ENCODE peak calls at places on chromosomes 6 and 20, in four cellular contexts. One of them, this sample, is unnamed.
A peak's percentile ranks its signal among the peaks of the same experiment; 100 is the strongest.

GRCh38 chr20:6698056-6698455 is 69.4 kb upstream of the BMP2 start:
- DNase-seq in choroid plexus epithelial cell: peak; percentile 13
- DNase-seq in heart left ventricle: no peak
- DNase-seq in anterior cingulate cortex: no peak
- DNase-seq in this sample: no peak

GRCh38 chr6:85552652-85553051 is 41.0 kb downstream of the SNX14 start:
- DNase-seq in choroid plexus epithelial cell: no peak
- DNase-seq in heart left ventricle: no peak
- DNase-seq in anterior cingulate cortex: no peak
- DNase-seq in this sample: no peak

GRCh38 chr20:45902199-45902701 is 9.7 kb downstream of the PLTP start:
- DNase-seq in choroid plexus epithelial cell: no peak
- DNase-seq in heart left ventricle: no peak
- DNase-seq in anterior cingulate cortex: no peak
- DNase-seq in this sample: no peak

GRCh38 chr20:15491564-15491963 is 1081.7 kb downstream of the KIF16B start:
- DNase-seq in choroid plexus epithelial cell: no peak
- DNase-seq in heart left ventricle: no peak
- DNase-seq in anterior cingulate cortex: no peak
- DNase-seq in this sample: no peak

GRCh38 chr6:54192993-54193392 is 81.8 kb downstream of the MLIP start:
- DNase-seq in choroid plexus epithelial cell: peak; percentile 77
- DNase-seq in heart left ventricle: no peak
- DNase-seq in anterior cingulate cortex: no peak
- DNase-seq in this sample: no peak

GRCh38 chr20:36499723-36500501 is 41.4 kb upstream of the MYL9 start:
- DNase-seq in choroid plexus epithelial cell: peak; percentile 65
- DNase-seq in heart left ventricle: no peak
- DNase-seq in anterior cingulate cortex: no peak
- DNase-seq in this sample: no peak

GRCh38 chr6:41171908-41172307 is 9.0 kb upstream of the TREM2 start:
- DNase-seq in choroid plexus epithelial cell: no peak
- DNase-seq in heart left ventricle: no peak
- DNase-seq in anterior cingulate cortex: no peak
- DNase-seq in this sample: no peak

GRCh38 chr20:57797401-57797800 is 87.6 kb upstream of the PMEPA1 start:
- DNase-seq in choroid plexus epithelial cell: no peak
- DNase-seq in heart left ventricle: no peak
- DNase-seq in anterior cingulate cortex: no peak
- DNase-seq in this sample: no peak

GRCh38 chr6:47111685-47112084 is 69.6 kb upstream of the ADGRF1 start:
- DNase-seq in choroid plexus epithelial cell: peak; percentile 97
- DNase-seq in heart left ventricle: no peak
- DNase-seq in anterior cingulate cortex: no peak
- DNase-seq in this sample: peak; percentile 13